ENCODE peak calls at places on chromosomes 6 and 20, in four cellular contexts. One of them, this sample, is unnamed.

GRCh38 chr6:2244261-2245102 is 923 bp downstream of the GMDS start:
- DNase-seq in colonic mucosa: peak
- DNase-seq in left ventricle myocardium inferior: no peak
- DNase-seq in mesendoderm: peak
- DNase-seq in this sample: no peak

GRCh38 chr6:10733151-10733715 is 10.4 kb downstream of the TMEM14C start:
- DNase-seq in colonic mucosa: no peak
- DNase-seq in mesendoderm: no peak
- DNase-seq in left ventricle myocardium inferior: no peak
- DNase-seq in this sample: no peak

GRCh38 chr6:115894426-115894992 is 166.2 kb downstream of the FRK start:
- DNase-seq in left ventricle myocardium inferior: no peak
- DNase-seq in colonic mucosa: no peak
- DNase-seq in mesendoderm: no peak
- DNase-seq in this sample: no peak

GRCh38 chr6:163250122-163250521 is 164.4 kb upstream of the QKI start:
- DNase-seq in colonic mucosa: no peak
- DNase-seq in left ventricle myocardium inferior: no peak
- DNase-seq in mesendoderm: no peak
- DNase-seq in this sample: no peak

GRCh38 chr6:135182993-135183531 is 2.0 kb downstream of the MYB start:
- DNase-seq in mesendoderm: peak
- DNase-seq in left ventricle myocardium inferior: no peak
- DNase-seq in colonic mucosa: peak
- DNase-seq in this sample: no peak

GRCh38 chr6:127191716-127192115 is 73.2 kb downstream of the RSPO3 start:
- DNase-seq in colonic mucosa: no peak
- DNase-seq in left ventricle myocardium inferior: no peak
- DNase-seq in mesendoderm: no peak
- DNase-seq in this sample: no peak

GRCh38 chr6:69631552-69632346 is 165.1 kb downstream of the LMBRD1 start:
- DNase-seq in colonic mucosa: no peak
- DNase-seq in mesendoderm: no peak
- DNase-seq in left ventricle myocardium inferior: no peak
- DNase-seq in this sample: no peak

GRCh38 chr20:539848-540247 is 3.7 kb downstream of the CSNK2A1 start:
- DNase-seq in left ventricle myocardium inferior: no peak
- DNase-seq in colonic mucosa: peak
- DNase-seq in mesendoderm: peak
- DNase-seq in this sample: no peak

GRCh38 chr6:140684776-140685550 is 1310.5 kb upstream of the CITED2 start:
- DNase-seq in left ventricle myocardium inferior: no peak
- DNase-seq in mesendoderm: no peak
- DNase-seq in colonic mucosa: no peak
- DNase-seq in this sample: peak

GRCh38 chr20:48489046-48489463 is 338.7 kb downstream of the PREX1 start:
- DNase-seq in colonic mucosa: peak
- DNase-seq in mesendoderm: no peak
- DNase-seq in left ventricle myocardium inferior: no peak
- DNase-seq in this sample: no peak

GRCh38 chr6:82924799-82925535 is 140.7 kb downstream of the UBE3D start:
- DNase-seq in left ventricle myocardium inferior: no peak
- DNase-seq in colonic mucosa: no peak
- DNase-seq in mesendoderm: no peak
- DNase-seq in this sample: no peak

GRCh38 chr6:29553268-29554057 is 6.1 kb downstream of the UBD start:
- DNase-seq in colonic mucosa: peak
- DNase-seq in mesendoderm: peak
- DNase-seq in left ventricle myocardium inferior: peak
- DNase-seq in this sample: no peak

GRCh38 chr6:142545147-142545546 is 243.3 kb downstream of the ADGRG6 start:
- DNase-seq in left ventricle myocardium inferior: no peak
- DNase-seq in colonic mucosa: no peak
- DNase-seq in mesendoderm: no peak
- DNase-seq in this sample: no peak

GRCh38 chr6:110856296-110856695 is 18.3 kb upstream of the AMD1 start:
- DNase-seq in mesendoderm: no peak
- DNase-seq in left ventricle myocardium inferior: no peak
- DNase-seq in colonic mucosa: no peak
- DNase-seq in this sample: no peak

GRCh38 chr6:155186052-155186658 is 77.7 kb upstream of the CLDN20 start:
- DNase-seq in mesendoderm: peak
- DNase-seq in left ventricle myocardium inferior: no peak
- DNase-seq in colonic mucosa: no peak
- DNase-seq in this sample: no peak

GRCh38 chr6:77492529-77492928 is 29.2 kb upstream of the HTR1B start:
- DNase-seq in mesendoderm: no peak
- DNase-seq in colonic mucosa: peak
- DNase-seq in left ventricle myocardium inferior: no peak
- DNase-seq in this sample: no peak

GRCh38 chr20:1748777-1749176 is 91.2 kb upstream of the SIRPG start:
- DNase-seq in left ventricle myocardium inferior: no peak
- DNase-seq in colonic mucosa: no peak
- DNase-seq in mesendoderm: no peak
- DNase-seq in this sample: no peak

GRCh38 chr6:27154696-27155095 is 92.8 kb upstream of the PRSS16 start:
- DNase-seq in mesendoderm: no peak
- DNase-seq in left ventricle myocardium inferior: no peak
- DNase-seq in colonic mucosa: no peak
- DNase-seq in this sample: no peak

GRCh38 chr6:26044140-26045045 is 42.8 kb upstream of the HFE start:
- DNase-seq in colonic mucosa: peak
- DNase-seq in left ventricle myocardium inferior: peak
- DNase-seq in mesendoderm: no peak
- DNase-seq in this sample: no peak

GRCh38 chr6:109313139-109313538 is 69.1 kb downstream of the CD164 start:
- DNase-seq in colonic mucosa: no peak
- DNase-seq in mesendoderm: no peak
- DNase-seq in left ventricle myocardium inferior: no peak
- DNase-seq in this sample: no peak

GRCh38 chr6:15399651-15400470 is 154.0 kb downstream of the JARID2 start:
- DNase-seq in mesendoderm: peak
- DNase-seq in colonic mucosa: peak
- DNase-seq in left ventricle myocardium inferior: peak
- DNase-seq in this sample: peak

GRCh38 chr6:66568271-66568670 is 861.2 kb upstream of the EYS start:
- DNase-seq in mesendoderm: peak
- DNase-seq in left ventricle myocardium inferior: no peak
- DNase-seq in colonic mucosa: no peak
- DNase-seq in this sample: no peak

GRCh38 chr20:56411759-56412472 is at the start of gene CASS4:
- DNase-seq in left ventricle myocardium inferior: no peak
- DNase-seq in mesendoderm: no peak
- DNase-seq in colonic mucosa: no peak
- DNase-seq in this sample: no peak

GRCh38 chr6:111985202-111985731 is 68.6 kb upstream of the CCN6 start:
- DNase-seq in colonic mucosa: no peak
- DNase-seq in mesendoderm: peak
- DNase-seq in left ventricle myocardium inferior: no peak
- DNase-seq in this sample: peak

GRCh38 chr6:149043476-149044130 is 273.9 kb upstream of the TAB2 start:
- DNase-seq in colonic mucosa: no peak
- DNase-seq in left ventricle myocardium inferior: no peak
- DNase-seq in mesendoderm: peak
- DNase-seq in this sample: no peak

GRCh38 chr6:551405-551804 is 105.5 kb downstream of the HUS1B start:
- DNase-seq in colonic mucosa: no peak
- DNase-seq in left ventricle myocardium inferior: no peak
- DNase-seq in mesendoderm: peak
- DNase-seq in this sample: no peak

GRCh38 chr6:28809947-28810654 is 113.7 kb downstream of the TRIM27 start:
- DNase-seq in colonic mucosa: no peak
- DNase-seq in mesendoderm: peak
- DNase-seq in left ventricle myocardium inferior: no peak
- DNase-seq in this sample: no peak

DNA sequence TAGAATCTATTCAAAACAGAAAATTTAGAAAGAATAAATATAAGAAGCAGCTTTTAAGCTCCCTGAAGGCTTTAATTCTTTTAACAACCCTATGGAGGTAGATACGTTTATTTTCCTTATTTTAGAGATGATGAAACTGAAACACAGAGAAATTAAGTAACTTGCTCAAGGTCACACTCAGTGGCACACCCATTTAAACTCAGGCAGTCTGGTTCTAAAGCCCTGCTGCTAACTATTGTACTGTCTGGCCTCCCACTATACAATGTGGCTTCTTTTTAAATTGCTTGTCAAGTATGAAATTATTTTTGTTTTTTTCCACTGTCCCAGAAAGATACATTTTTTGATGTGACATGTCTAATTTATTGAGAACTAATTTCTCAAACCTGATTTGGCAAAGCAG is 55.7 kb downstream of the FAM217A start:
- DNase-seq in colonic mucosa: no peak
- DNase-seq in mesendoderm: no peak
- DNase-seq in left ventricle myocardium inferior: no peak
- DNase-seq in this sample: no peak
- H3K4me3 ChIP-seq in colonic mucosa: no peak
- H3K4me3 ChIP-seq in mesendoderm: no peak
- H3K4me3 ChIP-seq in left ventricle myocardium inferior: peak
- H3K4me3 ChIP-seq in this sample: peak

DNA sequence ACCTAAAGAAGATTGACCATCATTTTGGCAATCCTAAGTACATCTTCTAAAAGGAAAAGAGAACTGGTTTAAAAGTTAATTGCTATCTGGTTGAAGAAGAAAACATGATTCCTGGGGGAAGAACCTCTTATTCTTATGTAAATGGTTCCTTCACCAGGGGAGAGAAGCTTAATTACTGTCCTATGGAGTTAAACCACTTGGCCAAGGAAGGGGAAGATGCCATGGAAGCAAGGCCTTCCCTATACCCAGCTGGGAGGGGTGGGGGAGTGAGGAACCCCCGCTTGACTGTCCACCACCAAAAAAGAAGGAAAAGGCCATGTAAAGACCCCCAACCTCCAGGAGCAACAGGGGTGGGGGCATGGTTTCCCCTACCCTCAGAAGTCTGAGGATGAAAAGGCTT is 962.1 kb downstream of the GRIK2 start:
- DNase-seq in mesendoderm: no peak
- DNase-seq in colonic mucosa: no peak
- DNase-seq in left ventricle myocardium inferior: no peak
- DNase-seq in this sample: no peak
- H3K4me3 ChIP-seq in mesendoderm: no peak
- H3K4me3 ChIP-seq in colonic mucosa: no peak
- H3K4me3 ChIP-seq in left ventricle myocardium inferior: no peak
- H3K4me3 ChIP-seq in this sample: no peak

GRCh38 chr6:130577178-130577919 is 211.5 kb downstream of the TMEM200A start:
- DNase-seq in left ventricle myocardium inferior: no peak
- DNase-seq in mesendoderm: no peak
- DNase-seq in colonic mucosa: no peak
- DNase-seq in this sample: no peak
- H3K4me3 ChIP-seq in left ventricle myocardium inferior: no peak
- H3K4me3 ChIP-seq in mesendoderm: no peak
- H3K4me3 ChIP-seq in colonic mucosa: no peak
- H3K4me3 ChIP-seq in this sample: no peak

GRCh38 chr20:50992336-50992732 is 30.6 kb downstream of the KCNG1 start:
- DNase-seq in mesendoderm: peak
- DNase-seq in left ventricle myocardium inferior: no peak
- DNase-seq in colonic mucosa: no peak
- DNase-seq in this sample: no peak

GRCh38 chr20:50991076-50991475 is 31.8 kb downstream of the KCNG1 start:
- DNase-seq in left ventricle myocardium inferior: no peak
- DNase-seq in colonic mucosa: no peak
- DNase-seq in mesendoderm: no peak
- DNase-seq in this sample: no peak

GRCh38 chr20:50982372-50982771 is 23.8 kb downstream of the MOCS3 start:
- DNase-seq in colonic mucosa: peak
- DNase-seq in mesendoderm: no peak
- DNase-seq in left ventricle myocardium inferior: no peak
- DNase-seq in this sample: peak

GRCh38 chr20:50992733-50993457 is 30.0 kb downstream of the KCNG1 start:
- DNase-seq in colonic mucosa: peak
- DNase-seq in left ventricle myocardium inferior: no peak
- DNase-seq in mesendoderm: peak
- DNase-seq in this sample: peak

GRCh38 chr20:50987493-50988210 is 29.0 kb downstream of the MOCS3 start:
- DNase-seq in colonic mucosa: peak
- DNase-seq in mesendoderm: peak
- DNase-seq in left ventricle myocardium inferior: no peak
- DNase-seq in this sample: peak
- H3K4me3 ChIP-seq in colonic mucosa: no peak
- H3K4me3 ChIP-seq in mesendoderm: no peak
- H3K4me3 ChIP-seq in left ventricle myocardium inferior: no peak
- H3K4me3 ChIP-seq in this sample: peak